ENCODE peak calls at places on chromosomes 13 and 19, in eight cellular contexts. J, P, E, C, L, V, Q and Y are unnamed samples.

GRCh38 chr13:108214511-108215383 is 589 bp downstream of the LIG4 start:
- DNase-seq in V (no peak), E (peak), C (peak), P (no peak), L (no peak), J (peak), Q (peak), Y (no peak)

GRCh38 chr19:12825259-12826131 is 8.9 kb downstream of the RTBDN start:
- DNase-seq in C (peak), V (no peak), J (no peak), Q (peak), L (no peak), P (no peak), E (peak), Y (peak)

GRCh38 chr19:33189453-33189852 is 4.7 kb upstream of the LRP3 start:
- DNase-seq in P (no peak), V (no peak), J (no peak), Q (no peak), E (no peak), L (no peak), C (no peak), Y (no peak)

GRCh38 chr19:38949580-38950367 is 19.0 kb downstream of the MRPS12 start:
- DNase-seq in C (peak), L (peak), Q (peak), V (no peak), P (peak), J (no peak), E (peak), Y (peak)

GRCh38 chr13:34294483-34295129 is 476.7 kb downstream of the RFC3 start:
- DNase-seq in P (no peak), Q (no peak), E (peak), C (no peak), J (no peak), L (peak), V (no peak), Y (no peak)

GRCh38 chr13:42228527-42228926 is 43.4 kb upstream of the AKAP11 start:
- DNase-seq in V (no peak), C (no peak), P (no peak), J (no peak), Q (no peak), E (no peak), L (no peak), Y (no peak)

GRCh38 chr13:50291611-50292010 is 276.4 kb downstream of the KCNRG start:
- DNase-seq in Q (no peak), V (no peak), C (no peak), E (no peak), L (peak), P (no peak), J (no peak), Y (no peak)

GRCh38 chr13:23069571-23069970 is 111.2 kb upstream of the SGCG start:
- DNase-seq in J (peak), E (no peak), Q (no peak), V (peak), L (peak), P (no peak), C (no peak), Y (no peak)

GRCh38 chr13:111228262-111229144 is 91.9 kb upstream of the TEX29 start:
- DNase-seq in C (no peak), V (no peak), Q (no peak), E (no peak), L (no peak), J (no peak), P (no peak), Y (no peak)

GRCh38 chr13:49140910-49141611 is 79.1 kb upstream of the MLNR start:
- DNase-seq in P (no peak), C (no peak), E (no peak), Q (no peak), L (no peak), J (no peak), V (no peak), Y (no peak)

GRCh38 chr19:37990362-37990761 is 83.4 kb downstream of the SIPA1L3 start:
- DNase-seq in Q (no peak), E (no peak), P (no peak), V (no peak), C (peak), J (peak), L (no peak), Y (no peak)

GRCh38 chr19:54473983-54474382 is 887 bp upstream of the CDC42EP5 start:
- DNase-seq in J (no peak), E (no peak), P (no peak), V (no peak), C (no peak), Q (no peak), L (no peak), Y (no peak)

GRCh38 chr13:35501721-35502235 is 25.3 kb upstream of the MAB21L1 start:
- DNase-seq in J (no peak), Q (no peak), C (no peak), L (no peak), V (no peak), P (no peak), E (no peak), Y (no peak)

GRCh38 chr19:17061205-17061604 is 14.0 kb downstream of the HAUS8 start:
- DNase-seq in C (no peak), E (no peak), L (no peak), J (no peak), Q (no peak), P (no peak), V (no peak), Y (no peak)

GRCh38 chr19:18800636-18801035 is 9.5 kb upstream of the COMP start:
- DNase-seq in E (no peak), P (no peak), C (no peak), J (no peak), L (no peak), Q (no peak), V (no peak), Y (no peak)

GRCh38 chr13:104936304-104936703 is 1599.2 kb downstream of the EFNB2 start:
- DNase-seq in J (no peak), P (no peak), C (no peak), L (no peak), E (no peak), Q (no peak), V (no peak), Y (no peak)

GRCh38 chr13:30409911-30410704 is 12.2 kb upstream of the UBE2L5 start:
- DNase-seq in C (no peak), Q (peak), V (no peak), L (peak), P (no peak), J (no peak), E (no peak), Y (no peak)

DNA sequence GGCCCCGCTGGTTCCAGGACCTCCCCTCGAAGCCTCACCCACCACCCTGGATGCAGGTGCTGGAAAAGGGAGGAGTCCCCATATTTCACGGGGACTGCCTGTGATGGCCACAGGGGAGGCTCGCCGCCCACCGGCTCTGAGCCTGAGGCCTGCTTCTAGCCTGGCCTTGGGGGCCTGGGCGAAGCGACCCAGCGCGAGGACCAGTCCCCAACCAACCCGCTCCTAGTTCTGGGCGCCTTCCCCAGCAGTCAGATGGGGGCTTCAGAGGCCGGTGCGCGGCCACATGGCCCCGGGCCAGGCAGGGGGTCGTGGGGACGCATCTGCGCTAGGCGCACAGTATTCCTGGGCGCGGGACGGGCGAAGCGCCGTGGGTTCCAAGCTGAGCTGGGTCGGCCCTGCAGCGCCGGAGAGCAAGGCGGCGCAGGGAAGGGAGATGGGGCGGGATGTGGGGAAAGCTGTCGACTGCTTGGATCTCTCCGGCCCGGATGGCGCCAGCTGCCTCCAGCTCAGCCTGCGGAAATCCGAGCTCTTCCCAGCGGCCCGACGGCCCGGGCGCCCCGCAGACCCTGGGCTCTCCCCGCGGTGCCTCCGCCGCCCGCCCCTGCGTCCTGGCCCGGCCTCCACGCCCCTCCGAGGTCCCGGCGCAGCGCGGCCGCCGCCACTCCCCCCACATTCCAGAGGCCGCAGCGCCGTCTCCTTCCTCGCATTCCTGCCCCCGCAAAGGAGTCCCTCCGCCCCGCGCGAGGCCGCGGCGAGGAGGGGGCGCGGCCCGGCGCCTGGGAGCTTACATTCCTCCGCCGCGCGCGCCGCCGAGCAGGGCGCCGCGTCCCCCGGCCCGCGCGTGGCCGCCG is at the start of gene WTIP:
- DNase-seq in Q (peak), P (peak), V (peak), L (peak), E (peak), C (peak), J (peak), Y (peak)
- TF ChIP-seq CTCF in Q (no peak), P (no peak), V (no peak), L (no peak), E (no peak), C (no peak), J (no peak), Y (peak)

GRCh38 chr19:40702337-40703012 is 12.0 kb upstream of the NUMBL start:
- DNase-seq in V (no peak), J (no peak), P (no peak), Q (peak), E (peak), L (peak), C (peak), Y (peak)
- TF ChIP-seq CTCF in V (peak), J (no peak), P (no peak), Q (peak), E (peak), L (peak), C (peak), Y (peak)

GRCh38 chr13:114005206-114005720 is 31.4 kb upstream of the C13orf46 start:
- DNase-seq in Q (no peak), E (no peak), L (no peak), V (no peak), C (no peak), J (no peak), P (no peak), Y (no peak)

GRCh38 chr13:114002009-114002544 is 28.2 kb upstream of the C13orf46 start:
- DNase-seq in J (no peak), P (no peak), C (no peak), E (peak), L (no peak), V (no peak), Q (no peak), Y (no peak)

GRCh38 chr13:114004416-114005205 is 30.7 kb upstream of the C13orf46 start:
- DNase-seq in V (no peak), E (no peak), P (no peak), Q (peak), L (peak), C (no peak), J (no peak), Y (no peak)

GRCh38 chr13:114001331-114002008 is 27.6 kb upstream of the C13orf46 start:
- DNase-seq in Q (no peak), C (no peak), E (no peak), L (no peak), P (no peak), V (no peak), J (no peak), Y (no peak)

DNA sequence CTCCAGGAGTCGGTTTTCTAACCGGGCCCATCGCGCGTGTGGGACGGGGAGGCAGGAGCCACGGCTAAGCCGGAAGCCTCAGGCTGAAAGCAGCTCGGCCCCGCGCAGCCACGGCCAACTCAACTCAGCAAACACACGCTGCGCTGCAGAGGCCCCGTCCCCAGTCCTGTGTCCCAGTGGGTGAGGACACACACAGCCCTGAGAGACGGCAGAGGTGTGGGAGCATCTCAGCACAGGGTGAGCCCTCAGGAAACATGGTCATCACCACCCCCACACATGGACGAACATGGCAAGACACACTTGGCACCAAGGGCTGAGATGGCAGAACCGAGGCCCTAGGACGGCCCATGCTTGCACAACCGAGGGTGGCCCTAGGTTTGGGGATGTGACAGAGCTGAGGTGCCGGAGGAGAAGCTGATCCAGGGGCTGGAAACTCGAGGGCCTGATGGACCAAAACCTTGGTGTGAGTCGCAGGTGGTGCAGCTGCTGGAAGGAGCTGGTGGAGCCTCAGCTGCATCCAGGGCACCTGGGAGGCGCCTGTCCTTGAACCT is 29.0 kb upstream of the C13orf46 start:
- DNase-seq in Q (no peak), C (no peak), J (no peak), V (no peak), P (no peak), E (no peak), L (no peak), Y (no peak)
- TF ChIP-seq CTCF in Q (no peak), C (no peak), J (no peak), V (no peak), P (no peak), E (no peak), L (no peak), Y (no peak)

DNA sequence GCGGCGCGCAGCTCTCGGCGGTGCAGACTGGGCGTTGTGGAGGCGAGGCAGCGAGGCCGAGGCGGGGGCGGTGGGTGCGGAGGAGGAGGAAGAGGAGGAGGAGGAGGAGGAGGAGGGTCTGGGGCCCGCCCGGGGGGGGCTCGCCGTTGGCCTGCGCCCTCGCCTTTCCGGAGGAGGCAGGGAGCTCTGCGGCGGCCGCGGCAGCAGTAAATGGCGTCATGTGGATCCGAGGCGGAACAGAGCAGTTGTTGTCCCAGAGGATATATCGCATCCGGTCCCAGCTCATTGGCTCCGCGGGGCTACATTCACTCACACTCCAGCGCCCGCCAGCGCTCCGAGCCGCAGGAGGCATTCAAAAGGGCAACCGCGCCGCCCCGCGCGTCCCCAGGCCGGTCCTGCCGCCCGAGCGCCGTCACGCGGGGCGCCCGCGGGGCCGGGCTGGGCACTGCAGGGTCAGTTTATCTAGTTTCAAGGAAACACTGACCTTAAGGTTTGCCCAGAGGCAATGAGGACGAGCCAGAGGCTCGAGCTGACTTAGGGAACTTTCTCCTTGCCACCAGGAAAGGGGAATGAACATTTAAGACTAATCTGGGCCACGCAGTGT is at the start of gene SPRY2:
- DNase-seq in J (peak), C (peak), Q (peak), E (peak), V (peak), L (peak), P (peak), Y (peak)
- TF ChIP-seq CTCF in J (no peak), C (no peak), Q (peak), E (peak), V (no peak), L (no peak), P (no peak), Y (peak)

GRCh38 chr13:41196620-41197019 is 2.3 kb upstream of the KBTBD7 start:
- DNase-seq in L (peak), V (no peak), J (no peak), C (no peak), E (no peak), Q (no peak), P (no peak), Y (no peak)
- TF ChIP-seq CTCF in L (peak), V (peak), J (peak), C (no peak), E (peak), Q (no peak), P (no peak), Y (no peak)

GRCh38 chr13:99225078-99225477 is 24.4 kb downstream of the UBAC2 start:
- DNase-seq in J (no peak), V (no peak), P (no peak), E (no peak), Q (no peak), L (no peak), C (no peak), Y (no peak)

GRCh38 chr13:99228737-99229691 is 28.4 kb downstream of the UBAC2 start:
- DNase-seq in V (peak), C (no peak), Q (no peak), J (peak), P (no peak), E (no peak), L (peak), Y (no peak)

GRCh38 chr13:99226493-99226892 is 25.8 kb downstream of the UBAC2 start:
- DNase-seq in V (no peak), P (no peak), J (no peak), C (no peak), Q (no peak), L (no peak), E (no peak), Y (no peak)

GRCh38 chr13:99227909-99228688 is 27.4 kb downstream of the UBAC2 start:
- DNase-seq in P (no peak), E (no peak), C (no peak), Q (no peak), J (no peak), V (no peak), L (no peak), Y (no peak)

DNA sequence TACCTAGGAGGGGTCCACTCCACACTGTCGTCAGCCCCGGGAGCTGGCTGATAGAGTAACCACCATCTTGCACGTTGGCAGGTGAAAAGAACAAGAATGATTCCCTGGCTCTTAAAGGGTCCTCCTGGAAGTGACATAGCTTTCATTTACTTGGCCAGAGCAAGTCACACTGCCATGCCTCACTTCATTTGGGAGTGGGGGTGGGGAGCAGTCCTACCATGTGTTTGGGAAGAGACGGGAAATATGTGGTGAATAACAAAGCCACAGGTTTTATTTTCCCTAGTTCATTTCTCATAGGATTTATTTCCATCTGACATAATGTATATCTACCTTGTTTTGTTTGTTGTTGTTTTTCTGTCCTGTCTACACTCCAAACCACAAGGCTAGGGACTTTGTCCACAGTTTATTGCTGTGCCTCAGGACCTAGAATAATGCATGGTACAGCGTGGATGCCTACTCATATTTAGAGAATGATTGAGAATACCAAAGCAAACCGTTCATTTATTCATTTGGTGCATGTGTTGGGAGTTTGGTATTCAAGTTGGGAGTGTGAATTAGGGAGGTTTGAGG is 26.8 kb downstream of the UBAC2 start:
- DNase-seq in E (no peak), Q (no peak), J (no peak), V (no peak), C (no peak), L (no peak), P (no peak), Y (no peak)
- TF ChIP-seq CTCF in E (no peak), Q (no peak), J (no peak), V (no peak), C (no peak), L (no peak), P (no peak), Y (no peak)

DNA sequence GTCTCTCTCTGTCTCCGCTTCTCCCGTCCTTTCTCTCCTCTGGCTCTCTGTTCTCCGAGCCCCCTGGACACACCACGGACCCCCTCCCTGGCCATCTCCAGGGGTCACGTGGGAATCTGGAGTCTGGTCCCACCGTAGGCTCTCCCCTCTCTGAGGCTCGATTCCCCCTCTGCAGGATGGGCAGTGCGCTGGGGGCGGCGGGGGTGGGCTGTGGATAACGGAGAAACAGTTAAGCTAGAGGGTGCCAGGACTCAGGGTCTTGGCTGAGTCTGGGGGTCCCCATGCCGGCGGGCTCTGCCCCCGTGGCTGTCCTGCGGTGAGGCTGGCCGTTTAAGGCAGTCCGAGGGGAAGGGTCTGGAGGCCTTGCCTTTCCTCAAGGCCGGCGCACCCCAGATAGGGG is 462 bp upstream of the MEIS3 start:
- DNase-seq in L (no peak), P (no peak), J (no peak), E (peak), Q (no peak), C (no peak), V (no peak), Y (no peak)
- TF ChIP-seq CTCF in L (no peak), P (no peak), J (no peak), E (no peak), Q (no peak), C (no peak), V (no peak), Y (no peak)

GRCh38 chr13:40539954-40540706 is 126.3 kb downstream of the FOXO1 start:
- DNase-seq in V (peak), L (peak), P (no peak), E (peak), J (peak), Q (peak), C (no peak), Y (no peak)
- TF ChIP-seq CTCF in V (no peak), L (no peak), P (no peak), E (no peak), J (no peak), Q (no peak), C (no peak), Y (no peak)

GRCh38 chr19:2061093-2061935 is 10.3 kb upstream of the MKNK2 start:
- DNase-seq in E (peak), P (peak), L (peak), Q (peak), V (peak), J (peak), C (peak), Y (peak)
- TF ChIP-seq CTCF in E (no peak), P (no peak), L (no peak), Q (no peak), V (no peak), J (no peak), C (no peak), Y (no peak)